ENCODE peak calls at places on chromosome 11, in eight cellular contexts. C is heart right ventricle, P is fibroblast of the aortic adventitia, X is lower leg skin, R is LNCaP clone FGC, F is cardiac muscle cell, E is mammary epithelial cell, G is fibroblast of lung. Z is an unnamed sample.

GRCh38 chr11:12377106-12377823 is at the start of gene PARVA:
- DNase-seq in C (peak), P (peak), X (peak), R (no peak), F (peak), E (peak), G (peak), Z (no peak)

GRCh38 chr11:64900263-64900678 is 16.7 kb downstream of the ATG2A start:
- DNase-seq in C (no peak), P (no peak), X (no peak), R (no peak), F (no peak), E (peak), G (no peak), Z (no peak)

GRCh38 chr11:57432714-57433163 is 5.8 kb upstream of the SLC43A3 start:
- DNase-seq in C (no peak), P (peak), X (no peak), R (no peak), F (no peak), E (peak), G (peak), Z (peak)

GRCh38 chr11:117717485-117718314 is 79.3 kb downstream of the DSCAML1 start:
- DNase-seq in C (peak), P (no peak), X (no peak), R (peak), F (peak), E (no peak), G (no peak), Z (no peak)

GRCh38 chr11:61618991-61619390 is 38.1 kb upstream of the SYT7 start:
- DNase-seq in C (no peak), P (no peak), X (no peak), R (no peak), F (no peak), E (no peak), G (no peak), Z (no peak)

GRCh38 chr11:24043842-24044241 is 453.0 kb upstream of the LUZP2 start:
- DNase-seq in C (no peak), P (no peak), X (no peak), R (no peak), F (no peak), E (no peak), G (no peak), Z (no peak)

GRCh38 chr11:48167380-48167779 is 49.2 kb upstream of the OR4B1 start:
- DNase-seq in C (no peak), P (no peak), X (no peak), R (no peak), F (no peak), E (no peak), G (peak), Z (no peak)

GRCh38 chr11:19232910-19233503 is 7.7 kb downstream of the E2F8 start:
- DNase-seq in C (no peak), P (peak), X (no peak), R (no peak), F (no peak), E (peak), G (peak), Z (peak)

GRCh38 chr11:107468596-107468995 is 11.0 kb upstream of the CWF19L2 start:
- DNase-seq in C (no peak), P (peak), X (no peak), R (no peak), F (no peak), E (peak), G (peak), Z (peak)

GRCh38 chr11:1516273-1517067 is 29.9 kb upstream of the MOB2 start:
- DNase-seq in C (no peak), P (no peak), X (no peak), R (no peak), F (no peak), E (peak), G (peak), Z (no peak)

GRCh38 chr11:22234743-22235142 is 41.9 kb downstream of the ANO5 start:
- DNase-seq in C (no peak), P (no peak), X (no peak), R (no peak), F (no peak), E (no peak), G (no peak), Z (no peak)

GRCh38 chr11:96178014-96178745 is 164.8 kb downstream of the MAML2 start:
- DNase-seq in C (no peak), P (no peak), X (no peak), R (no peak), F (no peak), E (no peak), G (no peak), Z (no peak)

GRCh38 chr11:61725632-61726280 is 26.7 kb upstream of the MYRF start:
- DNase-seq in C (no peak), P (no peak), X (no peak), R (no peak), F (no peak), E (peak), G (peak), Z (peak)

GRCh38 chr11:65892661-65893317 is 2.3 kb downstream of the CCDC85B start:
- DNase-seq in C (peak), P (no peak), X (no peak), R (no peak), F (no peak), E (no peak), G (no peak), Z (no peak)

GRCh38 chr11:24716403-24716802 is 219.6 kb downstream of the LUZP2 start:
- DNase-seq in C (no peak), P (no peak), X (no peak), R (no peak), F (no peak), E (no peak), G (no peak), Z (no peak)

GRCh38 chr11:21040615-21041014 is 371.2 kb downstream of the NELL1 start:
- DNase-seq in C (no peak), P (no peak), X (no peak), R (no peak), F (no peak), E (no peak), G (no peak), Z (no peak)

GRCh38 chr11:8870461-8871282 is 40.3 kb upstream of the AKIP1 start:
- DNase-seq in C (peak), P (peak), X (peak), R (peak), F (peak), E (peak), G (peak), Z (peak)

GRCh38 chr11:121066623-121067022 is 34.4 kb upstream of the TECTA start:
- DNase-seq in C (no peak), P (no peak), X (no peak), R (no peak), F (no peak), E (no peak), G (no peak), Z (no peak)

GRCh38 chr11:96275807-96276594 is 67.0 kb downstream of the MAML2 start:
- DNase-seq in C (no peak), P (peak), X (no peak), R (no peak), F (peak), E (no peak), G (peak), Z (no peak)

GRCh38 chr11:74398244-74399159 is at the start of gene PGM2L1:
- DNase-seq in C (peak), P (peak), X (peak), R (peak), F (peak), E (peak), G (peak), Z (peak)

GRCh38 chr11:119701591-119702260 is 27.3 kb downstream of the NECTIN1 start:
- DNase-seq in C (no peak), P (no peak), X (no peak), R (no peak), F (no peak), E (no peak), G (no peak), Z (no peak)

GRCh38 chr11:18105802-18106574 is at the start of gene SAAL1:
- DNase-seq in C (peak), P (peak), X (peak), R (peak), F (peak), E (peak), G (peak), Z (peak)

GRCh38 chr11:64459016-64459415 is 100.1 kb downstream of the RPS6KA4 start:
- DNase-seq in C (no peak), P (no peak), X (peak), R (no peak), F (no peak), E (no peak), G (peak), Z (no peak)

GRCh38 chr11:17388609-17389204 is at the start of gene KCNJ11:
- DNase-seq in C (no peak), P (no peak), X (no peak), R (no peak), F (peak), E (no peak), G (no peak), Z (no peak)

GRCh38 chr11:105699203-105699602 is 89.3 kb downstream of the GRIA4 start:
- DNase-seq in C (no peak), P (no peak), X (no peak), R (no peak), F (no peak), E (no peak), G (no peak), Z (no peak)

GRCh38 chr11:16938061-16938460 is 76.2 kb downstream of the PLEKHA7 start:
- DNase-seq in C (no peak), P (no peak), X (no peak), R (no peak), F (no peak), E (no peak), G (no peak), Z (no peak)

GRCh38 chr11:72577271-72577681 is 96.9 kb downstream of the PDE2A start:
- DNase-seq in C (no peak), P (no peak), X (peak), R (no peak), F (no peak), E (no peak), G (no peak), Z (no peak)

GRCh38 chr11:63620928-63621539 is 6.8 kb upstream of the PLAAT3 start:
- DNase-seq in C (no peak), P (no peak), X (no peak), R (no peak), F (no peak), E (no peak), G (no peak), Z (no peak)

GRCh38 chr11:102615077-102615893 is 9.8 kb downstream of the MMP20 start:
- DNase-seq in C (no peak), P (no peak), X (no peak), R (no peak), F (no peak), E (no peak), G (peak), Z (no peak)

GRCh38 chr11:12502041-12502440 is 124.7 kb downstream of the PARVA start:
- DNase-seq in C (no peak), P (no peak), X (no peak), R (no peak), F (no peak), E (no peak), G (peak), Z (no peak)

GRCh38 chr11:2685566-2686359 is 14.0 kb downstream of the KCNQ1OT1 start:
- DNase-seq in C (no peak), P (no peak), X (peak), R (no peak), F (no peak), E (no peak), G (no peak), Z (no peak)

GRCh38 chr11:44934735-44935250 is 15.9 kb downstream of the TP53I11 start:
- DNase-seq in C (no peak), P (no peak), X (no peak), R (no peak), F (no peak), E (no peak), G (no peak), Z (no peak)

GRCh38 chr11:44934110-44934509 is 16.6 kb downstream of the TP53I11 start:
- DNase-seq in C (no peak), P (no peak), X (no peak), R (no peak), F (no peak), E (no peak), G (no peak), Z (no peak)

GRCh38 chr11:44938066-44938691 is 12.5 kb downstream of the TP53I11 start:
- DNase-seq in C (no peak), P (no peak), X (no peak), R (no peak), F (no peak), E (no peak), G (no peak), Z (no peak)

GRCh38 chr11:44936951-44937543 is 13.6 kb downstream of the TP53I11 start:
- DNase-seq in C (no peak), P (no peak), X (no peak), R (no peak), F (no peak), E (no peak), G (no peak), Z (no peak)

GRCh38 chr11:44936527-44936926 is 14.2 kb downstream of the TP53I11 start:
- DNase-seq in C (peak), P (peak), X (peak), R (no peak), F (peak), E (peak), G (peak), Z (peak)
- H3K4me3 ChIP-seq in C (no peak), P (no peak), X (no peak), R (no peak), F (no peak), E (no peak), G (no peak), Z (no peak)

GRCh38 chr11:76185511-76185910 is 20.8 kb downstream of the WNT11 start:
- DNase-seq in C (peak), P (no peak), X (no peak), R (no peak), F (no peak), E (no peak), G (no peak), Z (no peak)

GRCh38 chr11:76181371-76181770 is 24.9 kb downstream of the WNT11 start:
- DNase-seq in C (no peak), P (no peak), X (no peak), R (no peak), F (no peak), E (no peak), G (no peak), Z (no peak)

GRCh38 chr11:76186776-76187279 is 19.5 kb downstream of the WNT11 start:
- DNase-seq in C (no peak), P (no peak), X (no peak), R (no peak), F (peak), E (no peak), G (no peak), Z (no peak)

GRCh38 chr11:76185931-76186401 is 20.3 kb downstream of the WNT11 start:
- DNase-seq in C (peak), P (peak), X (peak), R (no peak), F (peak), E (no peak), G (no peak), Z (no peak)

GRCh38 chr11:76184551-76184993 is 21.7 kb downstream of the WNT11 start:
- DNase-seq in C (no peak), P (peak), X (no peak), R (no peak), F (no peak), E (no peak), G (no peak), Z (no peak)
- H3K4me3 ChIP-seq in C (no peak), P (no peak), X (no peak), R (no peak), F (no peak), E (no peak), G (no peak), Z (no peak)

GRCh38 chr11:94178331-94178730 is 49.7 kb downstream of the PANX1 start:
- DNase-seq in C (no peak), P (no peak), X (no peak), R (no peak), F (no peak), E (no peak), G (no peak), Z (no peak)
- H3K4me3 ChIP-seq in C (no peak), P (no peak), X (no peak), R (no peak), F (no peak), E (no peak), G (no peak), Z (no peak)

DNA sequence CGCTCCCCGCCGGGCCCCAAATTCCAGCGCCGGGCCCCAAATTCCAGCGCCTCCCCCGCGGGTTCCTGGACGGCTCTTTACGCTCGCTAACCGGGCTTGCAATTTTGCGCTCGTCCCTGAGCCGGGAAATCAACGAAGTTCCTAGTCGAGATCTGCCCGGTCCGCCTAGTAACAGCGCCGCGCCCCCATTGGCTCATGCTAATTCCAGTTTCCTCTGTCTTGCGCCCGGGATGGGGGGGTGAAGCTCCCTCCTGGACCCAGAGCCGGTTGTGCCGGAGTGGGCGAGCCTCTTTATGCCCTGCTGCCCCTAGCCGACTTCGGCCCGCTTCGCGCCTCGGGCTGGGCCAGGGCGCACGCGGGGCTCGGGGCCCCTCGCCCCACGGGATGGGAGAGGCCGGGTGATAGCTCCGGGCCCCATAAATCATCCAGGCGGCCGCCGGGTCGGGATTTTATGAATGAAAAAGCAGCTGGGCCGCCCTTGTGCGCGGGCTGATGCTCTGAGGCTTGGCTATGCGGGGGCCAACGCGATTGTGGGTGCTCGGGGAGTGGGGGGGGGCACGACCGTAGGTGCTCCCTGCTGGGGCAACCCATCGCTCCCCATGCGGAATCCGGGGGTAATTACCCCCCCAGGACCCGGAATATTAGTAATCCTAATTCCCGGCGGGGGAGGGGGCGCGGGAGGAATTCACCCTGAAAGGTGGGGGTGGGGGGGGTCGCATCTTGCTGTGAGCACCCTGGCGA is 1.8 kb upstream of the CCND1 start:
- DNase-seq in C (peak), P (peak), X (peak), R (peak), F (peak), E (peak), G (peak), Z (peak)
- H3K4me3 ChIP-seq in C (peak), P (peak), X (peak), R (peak), F (peak), E (peak), G (peak), Z (peak)

GRCh38 chr11:103924166-103925013 is 112.0 kb upstream of the DDI1 start:
- DNase-seq in C (no peak), P (peak), X (no peak), R (no peak), F (no peak), E (no peak), G (peak), Z (no peak)

GRCh38 chr11:103920449-103920848 is 116.0 kb upstream of the DDI1 start:
- DNase-seq in C (no peak), P (peak), X (no peak), R (no peak), F (no peak), E (peak), G (peak), Z (peak)

GRCh38 chr11:103926990-103927389 is 109.5 kb upstream of the DDI1 start:
- DNase-seq in C (no peak), P (no peak), X (no peak), R (no peak), F (no peak), E (no peak), G (no peak), Z (no peak)

GRCh38 chr11:103920933-103921332 is 115.5 kb upstream of the DDI1 start:
- DNase-seq in C (no peak), P (no peak), X (no peak), R (no peak), F (no peak), E (no peak), G (no peak), Z (no peak)

DNA sequence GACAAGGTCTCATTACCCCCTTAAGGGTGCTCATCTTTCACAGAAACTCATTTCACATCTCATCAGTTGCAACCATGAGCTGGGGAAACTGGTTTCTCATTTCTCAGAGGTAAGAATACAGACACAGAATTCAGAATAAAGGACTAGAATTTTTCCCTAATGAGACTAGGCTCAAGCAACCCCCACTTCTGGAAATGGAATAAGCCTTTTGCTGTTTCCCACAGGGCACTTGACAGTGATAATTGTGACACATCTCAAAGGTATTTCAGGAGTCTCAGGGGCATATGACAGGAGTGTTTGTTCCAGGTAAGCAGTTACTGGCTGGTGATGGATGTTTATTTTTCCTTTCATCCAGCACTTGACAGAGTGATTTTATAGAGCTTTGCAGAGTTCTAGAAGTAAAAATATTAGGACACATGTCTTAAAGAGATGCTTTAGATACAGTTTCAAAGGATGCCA is 112.9 kb upstream of the DDI1 start:
- DNase-seq in C (no peak), P (peak), X (no peak), R (no peak), F (peak), E (peak), G (peak), Z (no peak)
- H3K4me3 ChIP-seq in C (no peak), P (no peak), X (no peak), R (no peak), F (no peak), E (no peak), G (no peak), Z (no peak)

GRCh38 chr11:125262825-125263218 is 98.3 kb downstream of the PKNOX2 start:
- DNase-seq in C (no peak), P (peak), X (no peak), R (no peak), F (peak), E (no peak), G (no peak), Z (no peak)
- H3K4me3 ChIP-seq in C (no peak), P (no peak), X (no peak), R (no peak), F (no peak), E (no peak), G (no peak), Z (no peak)

GRCh38 chr11:33443684-33444083 is 186.5 kb downstream of the HIPK3 start:
- DNase-seq in C (no peak), P (no peak), X (no peak), R (no peak), F (no peak), E (no peak), G (no peak), Z (no peak)
- H3K4me3 ChIP-seq in C (no peak), P (no peak), X (no peak), R (no peak), F (no peak), E (no peak), G (no peak), Z (no peak)

Z was measured in skeletal muscle cell.